ENCODE peak calls at places on chromosomes 12 and 14, in ten cellular contexts. K is H1, B is GM12878, P is upper lobe of left lung, I is stomach, S is HCT116, J is sigmoid colon, L is breast epithelium, C is prostate gland, A is SK-N-SH. O is an unnamed sample.

GRCh38 chr14:68789798-68790655 is 2.8 kb downstream of the ZFP36L1 start:
- DNase-seq in K (peak; percentile 45), B (no peak), P (no peak), I (peak; percentile 40), S (no peak), J (peak; percentile 80), L (peak; percentile 25), C (no peak), A (no peak), O (peak; percentile 33)

GRCh38 chr12:130953783-130954543 is at the start of gene ADGRD1:
- DNase-seq in K (no peak), B (no peak), P (peak; percentile 81), I (peak; percentile 49), S (no peak), J (peak; percentile 93), L (no peak), C (no peak), A (no peak), O (peak; percentile 45)

GRCh38 chr14:101251812-101252442 is 309.4 kb upstream of the DIO3 start:
- DNase-seq in K (no peak), B (no peak), P (no peak), I (no peak), S (no peak), J (no peak), L (no peak), C (no peak), A (peak; percentile 1), O (no peak)

GRCh38 chr12:31524791-31525495 is 66.0 kb downstream of the DENND5B start:
- DNase-seq in K (no peak), B (peak; percentile 67), P (no peak), I (no peak), S (peak; percentile 13), J (no peak), L (no peak), C (no peak), A (no peak), O (no peak)

GRCh38 chr14:28773917-28774691 is 7.5 kb downstream of the FOXG1 start:
- DNase-seq in K (peak; percentile 90), B (no peak), P (no peak), I (no peak), S (no peak), J (no peak), L (no peak), C (no peak), A (no peak), O (no peak)

GRCh38 chr12:108616941-108617858 is 16.5 kb downstream of the SELPLG start:
- DNase-seq in K (no peak), B (peak; percentile 93), P (peak; percentile 43), I (no peak), S (no peak), J (no peak), L (no peak), C (no peak), A (no peak), O (peak; percentile 33)

GRCh38 chr14:96424104-96424989 is 32.4 kb downstream of the AK7 start:
- DNase-seq in K (no peak), B (peak; percentile 45), P (no peak), I (peak; percentile 38), S (peak; percentile 57), J (no peak), L (no peak), C (peak; percentile 50), A (peak; percentile 77), O (peak; percentile 48)

GRCh38 chr12:19794116-19794515 is 354.8 kb downstream of the AEBP2 start:
- DNase-seq in K (no peak), B (no peak), P (no peak), I (no peak), S (no peak), J (no peak), L (no peak), C (no peak), A (no peak), O (no peak)

GRCh38 chr12:20508362-20508761 is 140.0 kb downstream of the PDE3A start:
- DNase-seq in K (no peak), B (no peak), P (no peak), I (no peak), S (no peak), J (no peak), L (no peak), C (no peak), A (no peak), O (no peak)

DNA sequence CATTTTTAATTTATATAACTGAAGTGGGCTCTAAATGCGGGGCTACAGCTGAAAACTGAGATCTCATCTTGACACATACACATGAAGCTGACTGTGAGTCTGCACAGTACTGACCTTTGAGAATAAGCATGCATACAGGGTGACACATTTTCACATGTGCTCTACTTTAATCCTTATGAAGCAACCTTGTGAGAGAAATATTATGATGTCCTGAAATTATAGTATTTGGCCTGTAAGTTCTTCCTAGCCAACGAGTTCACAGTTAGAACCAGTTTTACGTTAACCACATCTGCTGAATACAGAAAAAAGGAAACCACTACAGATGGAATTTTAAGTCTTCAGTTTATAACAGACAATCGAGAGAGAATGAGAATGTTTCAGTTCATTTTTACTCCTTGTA is 70.3 kb downstream of the SPPL3 start:
- DNase-seq in K (no peak), B (no peak), P (no peak), I (no peak), S (no peak), J (no peak), L (no peak), C (no peak), A (no peak), O (no peak)
- H3K27ac ChIP-seq in K (no peak overlapping the region), B (peak overlapping the region; percentile 96), P (no peak overlapping the region), I (no peak overlapping the region), S (no peak overlapping the region), J (no peak overlapping the region), L (peak overlapping the region; percentile 45), C (no peak overlapping the region), A (no peak overlapping the region), O (peak overlapping the region; percentile 18)

DNA sequence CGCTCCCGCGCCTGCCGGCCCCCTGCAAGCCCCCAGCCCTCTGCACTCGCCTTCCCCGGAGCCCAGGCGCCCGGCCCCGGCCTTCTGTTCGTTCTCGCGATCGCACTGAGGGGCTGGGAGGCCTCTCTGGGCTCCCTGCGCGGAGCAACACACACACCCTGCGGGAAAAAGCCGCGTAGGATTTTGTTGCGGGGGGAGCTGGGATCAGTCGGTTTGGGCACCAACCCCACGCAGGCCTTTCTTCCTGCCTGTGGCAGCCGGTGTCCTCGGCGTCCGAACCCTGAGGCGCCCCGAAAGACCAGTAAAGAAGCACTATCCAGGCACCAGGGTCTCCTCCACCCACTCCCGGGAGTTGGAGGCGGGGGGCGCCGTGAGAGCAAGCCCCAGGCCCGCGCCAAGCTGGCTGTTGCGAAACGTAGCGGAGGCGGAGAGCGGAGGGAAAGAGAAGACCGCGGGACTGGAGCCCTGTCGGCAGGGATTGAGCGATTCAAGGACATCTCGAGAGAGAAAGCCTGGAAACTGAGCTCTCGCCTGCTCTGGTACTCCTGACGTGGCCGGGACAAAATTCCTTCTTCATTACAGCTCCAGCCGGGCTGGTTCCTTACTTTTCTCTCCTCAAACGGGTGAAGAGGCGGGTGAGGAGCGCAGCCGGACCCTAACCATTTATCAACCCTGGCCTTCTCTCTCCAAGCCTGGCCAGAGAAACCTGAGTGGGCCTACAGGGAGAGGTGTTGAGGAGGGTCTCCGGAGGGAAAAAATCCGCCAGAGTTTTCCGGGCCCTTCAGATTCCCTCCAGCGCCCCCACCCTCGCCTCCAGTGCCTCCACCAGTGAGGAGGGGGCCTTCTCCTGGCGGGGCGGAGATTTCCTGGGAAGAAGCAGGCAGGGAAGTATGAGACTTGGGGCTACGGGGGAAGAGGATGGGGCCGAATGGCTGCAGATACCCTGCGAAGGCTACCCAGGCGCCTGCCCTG is 1.7 kb upstream of the HOXC5 start:
- DNase-seq in K (no peak), B (no peak), P (no peak), I (no peak), S (no peak), J (no peak), L (no peak), C (no peak), A (no peak), O (no peak)
- H3K4me3 ChIP-seq in K (no peak overlapping the region), B (no peak overlapping the region), P (no peak overlapping the region), I (peak overlapping the region; percentile 27), S (no peak overlapping the region), J (no peak overlapping the region), L (peak overlapping the region; percentile 59), C (no peak overlapping the region), A (no peak overlapping the region), O (no peak overlapping the region)

DNA sequence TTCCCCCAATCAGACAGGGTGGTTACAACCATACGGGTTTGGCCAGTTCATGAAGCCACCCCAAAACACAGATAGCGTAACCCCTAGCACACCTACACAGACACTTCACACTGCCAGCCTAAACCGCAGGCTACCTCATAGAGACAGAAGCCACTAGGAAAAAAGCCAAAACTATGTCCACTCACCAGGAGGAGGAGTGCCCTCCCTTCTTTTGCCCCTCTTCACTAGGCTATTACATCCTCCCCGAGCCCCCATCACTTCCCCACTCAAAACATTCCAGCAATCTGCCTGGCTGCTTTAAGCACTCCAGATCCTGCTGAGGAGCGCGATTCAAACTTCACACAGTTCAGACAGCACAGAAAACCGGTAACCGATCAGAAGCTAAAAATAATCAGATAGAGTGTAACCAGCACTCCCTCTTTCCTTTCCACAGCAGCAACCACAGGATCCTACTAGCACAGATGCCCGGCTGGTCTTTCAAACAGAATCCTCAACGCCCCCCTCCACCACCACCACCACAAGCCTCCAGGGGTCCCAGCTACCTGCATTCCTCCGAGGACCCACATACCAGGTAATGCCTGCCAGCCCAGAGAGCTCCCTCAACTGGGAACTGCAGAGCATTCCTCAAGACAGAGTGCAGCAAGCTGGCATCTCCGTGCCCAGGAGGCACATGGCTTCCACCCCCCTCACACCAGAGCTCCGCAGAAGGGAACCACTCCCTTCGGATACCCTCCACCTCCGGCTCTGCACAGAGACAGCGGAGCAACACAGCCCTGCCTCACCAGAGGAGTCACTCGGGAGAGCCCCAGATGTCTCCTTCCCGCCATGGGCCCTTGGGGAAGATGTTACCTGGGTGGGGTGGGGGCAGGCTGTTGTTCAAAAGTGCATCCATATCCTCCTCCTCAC is 1.5 kb downstream of the CHD4 start:
- DNase-seq in K (peak; percentile 63), B (no peak), P (peak; percentile 38), I (no peak), S (no peak), J (peak; percentile 75), L (peak; percentile 37), C (peak; percentile 36), A (peak; percentile 45), O (no peak)
- TF ChIP-seq POLR2AphosphoS5 in K (no peak), B (peak; percentile 19), P (no peak), I (no peak), S (no peak), J (no peak), L (no peak), C (no peak), A (no peak), O (no peak)

DNA sequence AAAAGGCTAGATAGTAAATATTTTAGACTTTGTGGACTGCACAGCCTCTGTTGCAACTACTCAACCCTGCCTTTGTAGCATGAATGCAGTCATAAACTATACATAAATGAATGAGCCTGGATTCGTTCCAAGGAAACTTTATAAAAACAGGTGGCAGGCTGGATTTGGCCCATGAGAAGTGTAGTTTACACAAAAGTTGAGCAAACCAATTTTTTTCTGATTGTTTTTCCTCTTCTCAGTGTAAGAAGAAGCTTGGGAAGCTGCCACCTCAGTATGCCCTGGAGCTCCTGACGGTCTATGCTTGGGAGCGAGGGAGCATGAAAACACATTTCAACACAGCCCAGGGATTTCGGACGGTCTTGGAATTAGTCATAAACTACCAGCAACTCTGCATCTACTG is 9.5 kb downstream of the OAS1 start:
- DNase-seq in K (no peak), B (no peak), P (no peak), I (peak; percentile 56), S (no peak), J (peak; percentile 78), L (peak; percentile 89), C (peak; percentile 90), A (no peak), O (peak; percentile 35)
- H3K27ac ChIP-seq in K (no peak overlapping the region), B (no peak overlapping the region), P (no peak overlapping the region), I (peak overlapping the region; percentile 10), S (no peak overlapping the region), J (no peak overlapping the region), L (peak overlapping the region; percentile 83), C (no peak overlapping the region), A (no peak overlapping the region), O (peak overlapping the region; percentile 70)